ENCODE peak calls at places on chromosomes 7 and 10, in six cellular contexts. One of them, this sample, is unnamed.

GRCh38 chr10:78524342-78524741 is 490.7 kb downstream of the RPS24 start:
- DNase-seq in RCC 7860: no peak
- DNase-seq in glutamatergic neuron: no peak
- DNase-seq in transverse colon: no peak
- DNase-seq in stimulated activated CD8-positive, alpha-beta memory T cell treated with anti-CD3 and anti-CD28 coated beads, Interleukin-7, amount 100 ng/mL, for 1 hour: no peak
- DNase-seq in dermis microvascular lymphatic vessel endothelial cell: no peak
- DNase-seq in this sample: no peak

GRCh38 chr10:15015451-15015850 is 28.3 kb upstream of the OLAH start:
- DNase-seq in stimulated activated CD8-positive, alpha-beta memory T cell treated with anti-CD3 and anti-CD28 coated beads, Interleukin-7, amount 100 ng/mL, for 1 hour: no peak
- DNase-seq in RCC 7860: no peak
- DNase-seq in dermis microvascular lymphatic vessel endothelial cell: no peak
- DNase-seq in glutamatergic neuron: no peak
- DNase-seq in transverse colon: no peak
- DNase-seq in this sample: no peak

GRCh38 chr7:73329861-73330581 is 2.1 kb downstream of the FKBP6 start:
- DNase-seq in dermis microvascular lymphatic vessel endothelial cell: peak; percentile 30
- DNase-seq in transverse colon: no peak
- DNase-seq in glutamatergic neuron: no peak
- DNase-seq in stimulated activated CD8-positive, alpha-beta memory T cell treated with anti-CD3 and anti-CD28 coated beads, Interleukin-7, amount 100 ng/mL, for 1 hour: no peak
- DNase-seq in RCC 7860: peak; percentile 24
- DNase-seq in this sample: no peak

GRCh38 chr7:69213882-69214281 is 384.4 kb upstream of the AUTS2 start:
- DNase-seq in RCC 7860: no peak
- DNase-seq in transverse colon: no peak
- DNase-seq in dermis microvascular lymphatic vessel endothelial cell: no peak
- DNase-seq in glutamatergic neuron: no peak
- DNase-seq in stimulated activated CD8-positive, alpha-beta memory T cell treated with anti-CD3 and anti-CD28 coated beads, Interleukin-7, amount 100 ng/mL, for 1 hour: no peak
- DNase-seq in this sample: no peak

GRCh38 chr7:1645071-1646015 is 24.7 kb upstream of the ELFN1 start:
- DNase-seq in RCC 7860: no peak
- DNase-seq in transverse colon: no peak
- DNase-seq in stimulated activated CD8-positive, alpha-beta memory T cell treated with anti-CD3 and anti-CD28 coated beads, Interleukin-7, amount 100 ng/mL, for 1 hour: no peak
- DNase-seq in dermis microvascular lymphatic vessel endothelial cell: no peak
- DNase-seq in glutamatergic neuron: no peak
- DNase-seq in this sample: no peak

GRCh38 chr7:152621426-152621825 is 54.5 kb downstream of the XRCC2 start:
- DNase-seq in RCC 7860: no peak
- DNase-seq in dermis microvascular lymphatic vessel endothelial cell: no peak
- DNase-seq in stimulated activated CD8-positive, alpha-beta memory T cell treated with anti-CD3 and anti-CD28 coated beads, Interleukin-7, amount 100 ng/mL, for 1 hour: no peak
- DNase-seq in glutamatergic neuron: no peak
- DNase-seq in transverse colon: no peak
- DNase-seq in this sample: no peak

GRCh38 chr10:62728479-62728878 is 76.0 kb upstream of the ADO start:
- DNase-seq in dermis microvascular lymphatic vessel endothelial cell: no peak
- DNase-seq in transverse colon: no peak
- DNase-seq in glutamatergic neuron: no peak
- DNase-seq in RCC 7860: no peak
- DNase-seq in stimulated activated CD8-positive, alpha-beta memory T cell treated with anti-CD3 and anti-CD28 coated beads, Interleukin-7, amount 100 ng/mL, for 1 hour: no peak
- DNase-seq in this sample: no peak

GRCh38 chr10:113683300-113683699 is 3.6 kb downstream of the CASP7 start:
- DNase-seq in transverse colon: no peak
- DNase-seq in stimulated activated CD8-positive, alpha-beta memory T cell treated with anti-CD3 and anti-CD28 coated beads, Interleukin-7, amount 100 ng/mL, for 1 hour: no peak
- DNase-seq in RCC 7860: no peak
- DNase-seq in dermis microvascular lymphatic vessel endothelial cell: no peak
- DNase-seq in glutamatergic neuron: no peak
- DNase-seq in this sample: no peak

GRCh38 chr7:143049380-143049779 is 2.8 kb upstream of the OR6V1 start:
- DNase-seq in glutamatergic neuron: no peak
- DNase-seq in stimulated activated CD8-positive, alpha-beta memory T cell treated with anti-CD3 and anti-CD28 coated beads, Interleukin-7, amount 100 ng/mL, for 1 hour: no peak
- DNase-seq in dermis microvascular lymphatic vessel endothelial cell: no peak
- DNase-seq in transverse colon: no peak
- DNase-seq in RCC 7860: no peak
- DNase-seq in this sample: no peak

GRCh38 chr7:82441916-82442478 is 1.6 kb downstream of the CACNA2D1 start:
- DNase-seq in glutamatergic neuron: no peak
- DNase-seq in transverse colon: no peak
- DNase-seq in dermis microvascular lymphatic vessel endothelial cell: no peak
- DNase-seq in RCC 7860: no peak
- DNase-seq in stimulated activated CD8-positive, alpha-beta memory T cell treated with anti-CD3 and anti-CD28 coated beads, Interleukin-7, amount 100 ng/mL, for 1 hour: no peak
- DNase-seq in this sample: no peak

GRCh38 chr7:142916508-142916907 is 17.0 kb downstream of the TRPV5 start:
- DNase-seq in RCC 7860: no peak
- DNase-seq in glutamatergic neuron: no peak
- DNase-seq in dermis microvascular lymphatic vessel endothelial cell: no peak
- DNase-seq in stimulated activated CD8-positive, alpha-beta memory T cell treated with anti-CD3 and anti-CD28 coated beads, Interleukin-7, amount 100 ng/mL, for 1 hour: no peak
- DNase-seq in transverse colon: no peak
- DNase-seq in this sample: no peak

GRCh38 chr10:71280825-71281224 is 38.2 kb upstream of the SLC29A3 start:
- DNase-seq in glutamatergic neuron: no peak
- DNase-seq in dermis microvascular lymphatic vessel endothelial cell: no peak
- DNase-seq in transverse colon: no peak
- DNase-seq in stimulated activated CD8-positive, alpha-beta memory T cell treated with anti-CD3 and anti-CD28 coated beads, Interleukin-7, amount 100 ng/mL, for 1 hour: no peak
- DNase-seq in RCC 7860: no peak
- DNase-seq in this sample: no peak

GRCh38 chr10:124072106-124072505 is 21.3 kb downstream of the CHST15 start:
- DNase-seq in glutamatergic neuron: no peak
- DNase-seq in transverse colon: peak; percentile 56
- DNase-seq in stimulated activated CD8-positive, alpha-beta memory T cell treated with anti-CD3 and anti-CD28 coated beads, Interleukin-7, amount 100 ng/mL, for 1 hour: no peak
- DNase-seq in dermis microvascular lymphatic vessel endothelial cell: no peak
- DNase-seq in RCC 7860: no peak
- DNase-seq in this sample: no peak

GRCh38 chr10:10642741-10643280 is 374.9 kb upstream of the CELF2 start:
- DNase-seq in glutamatergic neuron: no peak
- DNase-seq in dermis microvascular lymphatic vessel endothelial cell: no peak
- DNase-seq in RCC 7860: no peak
- DNase-seq in transverse colon: no peak
- DNase-seq in stimulated activated CD8-positive, alpha-beta memory T cell treated with anti-CD3 and anti-CD28 coated beads, Interleukin-7, amount 100 ng/mL, for 1 hour: no peak
- DNase-seq in this sample: no peak

GRCh38 chr7:76071316-76072242 is 23.7 kb downstream of the MDH2 start:
- DNase-seq in transverse colon: peak; percentile 47
- DNase-seq in RCC 7860: no peak
- DNase-seq in dermis microvascular lymphatic vessel endothelial cell: no peak
- DNase-seq in glutamatergic neuron: no peak
- DNase-seq in stimulated activated CD8-positive, alpha-beta memory T cell treated with anti-CD3 and anti-CD28 coated beads, Interleukin-7, amount 100 ng/mL, for 1 hour: no peak
- DNase-seq in this sample: no peak

GRCh38 chr7:19620470-19620869 is 88.4 kb downstream of the POLR1F start:
- DNase-seq in glutamatergic neuron: no peak
- DNase-seq in RCC 7860: no peak
- DNase-seq in dermis microvascular lymphatic vessel endothelial cell: no peak
- DNase-seq in stimulated activated CD8-positive, alpha-beta memory T cell treated with anti-CD3 and anti-CD28 coated beads, Interleukin-7, amount 100 ng/mL, for 1 hour: no peak
- DNase-seq in transverse colon: no peak
- DNase-seq in this sample: no peak

GRCh38 chr7:68556537-68556936 is 1041.7 kb upstream of the AUTS2 start:
- DNase-seq in stimulated activated CD8-positive, alpha-beta memory T cell treated with anti-CD3 and anti-CD28 coated beads, Interleukin-7, amount 100 ng/mL, for 1 hour: no peak
- DNase-seq in dermis microvascular lymphatic vessel endothelial cell: no peak
- DNase-seq in RCC 7860: no peak
- DNase-seq in glutamatergic neuron: no peak
- DNase-seq in transverse colon: no peak
- DNase-seq in this sample: no peak

GRCh38 chr7:140640727-140641531 is at the start of gene DENND2A:
- DNase-seq in glutamatergic neuron: peak; percentile 90
- DNase-seq in stimulated activated CD8-positive, alpha-beta memory T cell treated with anti-CD3 and anti-CD28 coated beads, Interleukin-7, amount 100 ng/mL, for 1 hour: no peak
- DNase-seq in RCC 7860: no peak
- DNase-seq in transverse colon: peak; percentile 57
- DNase-seq in dermis microvascular lymphatic vessel endothelial cell: no peak
- DNase-seq in this sample: peak; percentile 35

GRCh38 chr7:151592868-151593486 is 73.3 kb upstream of the RHEB start:
- DNase-seq in transverse colon: no peak
- DNase-seq in glutamatergic neuron: no peak
- DNase-seq in dermis microvascular lymphatic vessel endothelial cell: no peak
- DNase-seq in RCC 7860: peak; percentile 99
- DNase-seq in stimulated activated CD8-positive, alpha-beta memory T cell treated with anti-CD3 and anti-CD28 coated beads, Interleukin-7, amount 100 ng/mL, for 1 hour: no peak
- DNase-seq in this sample: no peak

GRCh38 chr7:32415936-32416335 is 74.2 kb downstream of the LSM5 start:
- DNase-seq in transverse colon: no peak
- DNase-seq in stimulated activated CD8-positive, alpha-beta memory T cell treated with anti-CD3 and anti-CD28 coated beads, Interleukin-7, amount 100 ng/mL, for 1 hour: no peak
- DNase-seq in dermis microvascular lymphatic vessel endothelial cell: no peak
- DNase-seq in RCC 7860: no peak
- DNase-seq in glutamatergic neuron: no peak
- DNase-seq in this sample: no peak

GRCh38 chr10:127196227-127196954 is at the start of gene INSYN2A:
- DNase-seq in glutamatergic neuron: peak; percentile 76
- DNase-seq in stimulated activated CD8-positive, alpha-beta memory T cell treated with anti-CD3 and anti-CD28 coated beads, Interleukin-7, amount 100 ng/mL, for 1 hour: no peak
- DNase-seq in RCC 7860: no peak
- DNase-seq in dermis microvascular lymphatic vessel endothelial cell: no peak
- DNase-seq in transverse colon: peak; percentile 27
- DNase-seq in this sample: no peak

GRCh38 chr7:128844777-128845311 is 14.6 kb downstream of the FLNC start:
- DNase-seq in dermis microvascular lymphatic vessel endothelial cell: no peak
- DNase-seq in RCC 7860: no peak
- DNase-seq in transverse colon: no peak
- DNase-seq in glutamatergic neuron: no peak
- DNase-seq in stimulated activated CD8-positive, alpha-beta memory T cell treated with anti-CD3 and anti-CD28 coated beads, Interleukin-7, amount 100 ng/mL, for 1 hour: no peak
- DNase-seq in this sample: no peak

GRCh38 chr7:12031638-12032037 is 179.5 kb upstream of the TMEM106B start:
- DNase-seq in glutamatergic neuron: no peak
- DNase-seq in transverse colon: no peak
- DNase-seq in stimulated activated CD8-positive, alpha-beta memory T cell treated with anti-CD3 and anti-CD28 coated beads, Interleukin-7, amount 100 ng/mL, for 1 hour: no peak
- DNase-seq in dermis microvascular lymphatic vessel endothelial cell: no peak
- DNase-seq in RCC 7860: peak; percentile 80
- DNase-seq in this sample: no peak

GRCh38 chr10:44576715-44577191 is 191.9 kb upstream of the CXCL12 start:
- DNase-seq in dermis microvascular lymphatic vessel endothelial cell: no peak
- DNase-seq in transverse colon: no peak
- DNase-seq in stimulated activated CD8-positive, alpha-beta memory T cell treated with anti-CD3 and anti-CD28 coated beads, Interleukin-7, amount 100 ng/mL, for 1 hour: no peak
- DNase-seq in glutamatergic neuron: no peak
- DNase-seq in RCC 7860: no peak
- DNase-seq in this sample: no peak

GRCh38 chr7:87575521-87575920 is 25.2 kb downstream of the ABCB1 start:
- DNase-seq in stimulated activated CD8-positive, alpha-beta memory T cell treated with anti-CD3 and anti-CD28 coated beads, Interleukin-7, amount 100 ng/mL, for 1 hour: no peak
- DNase-seq in glutamatergic neuron: no peak
- DNase-seq in dermis microvascular lymphatic vessel endothelial cell: no peak
- DNase-seq in RCC 7860: peak; percentile 58
- DNase-seq in transverse colon: no peak
- DNase-seq in this sample: no peak

GRCh38 chr10:11682896-11683295 is 59.3 kb upstream of the ECHDC3 start:
- DNase-seq in dermis microvascular lymphatic vessel endothelial cell: peak; percentile 73
- DNase-seq in transverse colon: no peak
- DNase-seq in stimulated activated CD8-positive, alpha-beta memory T cell treated with anti-CD3 and anti-CD28 coated beads, Interleukin-7, amount 100 ng/mL, for 1 hour: no peak
- DNase-seq in RCC 7860: no peak
- DNase-seq in glutamatergic neuron: no peak
- DNase-seq in this sample: no peak

GRCh38 chr10:129784891-129785290 is 179.2 kb downstream of the EBF3 start:
- DNase-seq in dermis microvascular lymphatic vessel endothelial cell: no peak
- DNase-seq in glutamatergic neuron: no peak
- DNase-seq in stimulated activated CD8-positive, alpha-beta memory T cell treated with anti-CD3 and anti-CD28 coated beads, Interleukin-7, amount 100 ng/mL, for 1 hour: no peak
- DNase-seq in transverse colon: no peak
- DNase-seq in RCC 7860: no peak
- DNase-seq in this sample: no peak

GRCh38 chr7:46450871-46451270 is 529.8 kb upstream of the IGFBP3 start:
- DNase-seq in RCC 7860: no peak
- DNase-seq in dermis microvascular lymphatic vessel endothelial cell: no peak
- DNase-seq in transverse colon: no peak
- DNase-seq in stimulated activated CD8-positive, alpha-beta memory T cell treated with anti-CD3 and anti-CD28 coated beads, Interleukin-7, amount 100 ng/mL, for 1 hour: no peak
- DNase-seq in glutamatergic neuron: no peak
- DNase-seq in this sample: no peak